ENCODE peak calls at places on chromosomes 16 and 17, in ten cellular contexts. L is MM.1S, T is HCT116, O is neural progenitor cell, N is GM23248, U is OCI-LY7, P is mesenchymal stem cell, R is SK-N-SH, G is PC-9, J is IMR-90. W is an unnamed sample.
A peak's percentile ranks its signal among the peaks of the same experiment; 100 is the strongest.

GRCh38 chr17:47267354-47267828 is 13.8 kb downstream of the ITGB3 start:
- DNase-seq in L (no peak), P (peak; percentile 85), G (peak; percentile 80), N (peak; percentile 91), J (peak; percentile 94), R (no peak), U (no peak), O (no peak), T (no peak), W (no peak)

GRCh38 chr17:82342361-82343079 is 9.0 kb upstream of the SECTM1 start:
- DNase-seq in G (no peak), U (no peak), J (no peak), O (no peak), T (no peak), R (no peak), N (no peak), P (no peak), L (no peak), W (no peak)

GRCh38 chr17:45077643-45078042 is 16.5 kb downstream of the NMT1 start:
- DNase-seq in U (no peak), L (no peak), N (no peak), P (no peak), R (no peak), O (no peak), G (no peak), T (no peak), J (no peak), W (no peak)

GRCh38 chr16:81975637-81976036 is 35.6 kb downstream of the SDR42E1 start:
- DNase-seq in P (no peak), J (no peak), R (no peak), G (no peak), O (no peak), N (no peak), U (no peak), L (no peak), T (no peak), W (no peak)

GRCh38 chr17:60269417-60269816 is 119.6 kb downstream of the CA4 start:
- DNase-seq in L (no peak), P (no peak), O (no peak), U (no peak), R (no peak), J (no peak), G (no peak), T (no peak), N (no peak), W (no peak)

GRCh38 chr16:29705030-29705429 is 26.1 kb downstream of the QPRT start:
- DNase-seq in L (no peak), N (peak; percentile 13), U (no peak), P (no peak), J (no peak), T (no peak), O (no peak), G (no peak), R (no peak), W (no peak)

GRCh38 chr16:47927330-47927729 is 228.5 kb downstream of the ABCC12 start:
- DNase-seq in P (peak; percentile 21), O (no peak), L (no peak), R (no peak), J (peak; percentile 52), N (peak; percentile 28), U (no peak), G (peak; percentile 58), T (no peak), W (no peak)

GRCh38 chr17:18965530-18966236 is 13.7 kb downstream of the SLC5A10 start:
- DNase-seq in J (no peak), R (no peak), O (no peak), N (no peak), L (no peak), T (no peak), P (no peak), U (no peak), G (no peak), W (no peak)

GRCh38 chr17:71276071-71276470 is 844.7 kb upstream of the SOX9 start:
- DNase-seq in G (no peak), O (no peak), L (no peak), T (no peak), R (no peak), P (no peak), U (no peak), J (no peak), N (no peak), W (no peak)

GRCh38 chr16:70466812-70467090 is 12.4 kb downstream of the FCSK start:
- DNase-seq in N (no peak), T (no peak), P (no peak), U (no peak), G (no peak), J (no peak), O (no peak), R (no peak), L (no peak), W (no peak)

GRCh38 chr16:81873843-81874752 is 95.0 kb downstream of the PLCG2 start:
- DNase-seq in U (peak; percentile 81), L (peak; percentile 59), O (peak; percentile 75), J (peak; percentile 24), P (peak; percentile 40), T (peak; percentile 57), R (peak; percentile 58), G (no peak), N (peak; percentile 68), W (peak; percentile 57)

GRCh38 chr16:59341368-59341767 is 607.3 kb upstream of the GOT2 start:
- DNase-seq in P (no peak), R (no peak), G (no peak), J (no peak), O (peak; percentile 18), T (no peak), N (no peak), L (no peak), U (no peak), W (no peak)

GRCh38 chr17:28892024-28892423 is 5.5 kb downstream of the FLOT2 start:
- DNase-seq in O (no peak), P (no peak), J (no peak), L (no peak), N (no peak), U (no peak), T (no peak), G (no peak), R (no peak), W (no peak)
- H3K4me2 ChIP-seq in O (no peak overlapping the region), P (no peak overlapping the region), J (no peak overlapping the region), L (no peak overlapping the region), N (no peak overlapping the region), U (peak overlapping the region; percentile 71), T (no peak overlapping the region), G (no peak overlapping the region), R (no peak overlapping the region), W (no peak overlapping the region)

GRCh38 chr17:73899839-73900238 is 255.6 kb upstream of the SDK2 start:
- DNase-seq in R (no peak), P (no peak), T (no peak), N (no peak), O (no peak), L (no peak), G (no peak), U (no peak), J (no peak), W (no peak)
- H2AFZ ChIP-seq in R (no peak overlapping the region), P (no peak overlapping the region), T (no peak overlapping the region), N (no peak overlapping the region), O (no peak overlapping the region), L (no peak overlapping the region), G (no peak overlapping the region), U (no peak overlapping the region), J (no peak overlapping the region), W (no peak overlapping the region)

GRCh38 chr16:53501216-53501859 is 1.7 kb downstream of the AKTIP start:
- DNase-seq in R (no peak), P (peak; percentile 68), J (no peak), U (no peak), N (no peak), L (no peak), G (peak; percentile 60), T (no peak), O (no peak), W (no peak)

GRCh38 chr16:53502331-53503269 is at the start of gene AKTIP:
- DNase-seq in R (peak; percentile 65), L (peak; percentile 72), G (peak; percentile 76), N (peak; percentile 67), U (peak; percentile 27), T (no peak), P (peak; percentile 53), J (peak; percentile 52), O (peak; percentile 44), W (peak; percentile 25)

GRCh38 chr16:53504161-53504663 is 1.2 kb upstream of the AKTIP start:
- DNase-seq in O (peak; percentile 42), J (peak; percentile 31), P (no peak), R (peak; percentile 49), T (no peak), N (peak; percentile 90), U (peak; percentile 47), L (peak; percentile 19), G (no peak), W (peak; percentile 54)

GRCh38 chr16:53504665-53505064 is 1.7 kb upstream of the AKTIP start:
- DNase-seq in R (no peak), O (no peak), G (no peak), J (peak; percentile 46), U (no peak), P (peak; percentile 32), T (no peak), L (no peak), N (peak; percentile 59), W (no peak)

DNA sequence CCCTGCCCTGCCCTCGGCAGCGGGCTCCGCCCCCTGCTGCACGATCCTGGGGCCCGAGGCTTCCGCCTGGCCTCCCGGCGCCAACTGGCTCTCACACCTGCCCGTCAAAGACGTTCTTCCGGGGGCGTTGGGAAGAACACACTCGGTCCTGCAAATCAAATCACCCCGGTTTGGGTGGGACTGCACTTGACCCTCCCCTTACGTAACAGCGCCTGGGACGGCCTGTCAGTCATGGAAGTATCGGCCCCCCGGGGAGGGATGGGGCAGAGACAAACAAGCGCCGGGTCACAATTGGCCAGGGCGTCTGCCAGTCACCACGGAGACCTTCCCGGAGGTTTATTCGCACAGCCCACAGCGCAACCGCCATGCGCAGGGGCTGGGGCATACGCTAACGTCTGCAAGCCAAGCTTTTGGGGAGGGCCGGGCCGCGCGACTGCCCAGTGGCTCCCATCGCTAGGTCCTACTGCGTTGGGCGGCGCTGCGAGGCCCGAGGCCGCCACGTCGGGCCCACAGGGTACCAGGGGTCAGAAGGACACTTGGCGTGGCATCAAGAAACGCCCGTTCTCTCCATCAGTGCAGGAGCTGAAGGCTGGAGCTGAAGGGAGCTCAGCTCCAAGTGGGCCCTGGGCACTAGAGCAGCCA is 382 bp upstream of the AKTIP start:
- DNase-seq in L (peak; percentile 100), T (peak; percentile 100), P (peak; percentile 100), G (peak; percentile 99), N (peak; percentile 100), J (peak; percentile 100), O (peak; percentile 100), U (peak; percentile 100), R (peak; percentile 98), W (peak; percentile 100)
- H3K4me2 ChIP-seq in L (peak overlapping the region; percentile 94), T (peak overlapping the region; percentile 92), P (peak overlapping the region; percentile 74), G (peak overlapping the region; percentile 92), N (peak overlapping the region; percentile 79), J (peak overlapping the region; percentile 82), O (peak overlapping the region; percentile 82), U (peak overlapping the region; percentile 96), R (peak overlapping the region; percentile 84), W (peak overlapping the region; percentile 85)

DNA sequence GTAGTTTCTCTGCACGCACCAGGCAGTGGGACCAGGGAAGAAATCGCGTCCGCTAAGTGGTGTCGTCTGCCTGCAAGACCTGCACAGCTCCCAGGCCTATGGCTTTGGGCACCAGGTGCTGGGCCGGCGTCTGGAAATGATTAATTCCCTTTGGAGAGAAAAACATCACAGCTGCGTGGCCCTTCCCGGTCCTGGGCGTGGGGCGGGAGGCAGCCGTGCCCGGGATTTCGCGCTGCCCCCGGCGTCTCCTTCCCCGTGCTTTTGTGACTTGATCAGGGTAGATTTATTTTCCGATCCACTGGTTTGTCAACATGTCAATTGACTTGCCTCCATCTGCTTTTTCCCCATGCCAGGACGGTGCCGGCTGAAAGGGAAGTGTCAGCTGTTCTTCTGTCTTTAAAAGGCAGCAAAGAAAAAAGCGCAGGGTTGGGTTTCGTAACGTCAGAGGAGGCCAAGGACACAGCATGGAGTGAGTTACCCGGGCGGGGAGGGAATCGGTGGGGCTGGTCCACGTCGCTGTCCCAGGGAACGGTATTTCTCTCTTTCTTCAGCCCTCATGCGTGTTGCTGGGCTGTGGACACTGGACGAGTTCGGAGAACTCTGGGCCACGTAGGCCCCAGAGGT is 188.2 kb upstream of the ZNF469 start:
- DNase-seq in R (peak; percentile 87), O (no peak), G (no peak), L (no peak), N (peak; percentile 79), P (no peak), J (peak; percentile 22), U (no peak), T (no peak), W (no peak)
- H2AFZ ChIP-seq in R (no peak overlapping the region), O (peak overlapping the region; percentile 42), G (no peak overlapping the region), L (no peak overlapping the region), N (peak overlapping the region; percentile 65), P (no peak overlapping the region), J (peak overlapping the region; percentile 85), U (no peak overlapping the region), T (no peak overlapping the region), W (no peak overlapping the region)